ENCODE peak calls at places on chromosomes 3 and 15, in four cellular contexts. U is PC-3, Q is spleen, K is A549. J is an unnamed sample.
A peak's percentile ranks its signal among the peaks of the same experiment; 100 is the strongest.

GRCh38 chr3:126551066-126551838 is 7.5 kb downstream of the C3orf22 start:
- DNase-seq in Q (peak; percentile 62), K (no peak), U (no peak), J (peak; percentile 26)

GRCh38 chr15:32652178-32652577 is 10.7 kb downstream of the SCG5 start:
- DNase-seq in K (no peak), Q (no peak), U (peak; percentile 64), J (no peak)

GRCh38 chr3:127038923-127039581 is 56.1 kb downstream of the PLXNA1 start:
- DNase-seq in Q (peak; percentile 63), U (no peak), K (no peak), J (no peak)

GRCh38 chr3:27532931-27533607 is 48.9 kb upstream of the SLC4A7 start:
- DNase-seq in K (no peak), Q (no peak), U (no peak), J (no peak)

GRCh38 chr3:128504533-128504915 is 11.5 kb upstream of the GATA2 start:
- DNase-seq in K (no peak), Q (no peak), U (no peak), J (no peak)

GRCh38 chr3:175146258-175146657 is 287.1 kb downstream of the NAALADL2 start:
- DNase-seq in K (no peak), U (peak; percentile 50), Q (no peak), J (peak; percentile 34)

GRCh38 chr3:141792495-141792894 is 29.3 kb downstream of the GRK7 start:
- DNase-seq in Q (no peak), U (no peak), K (no peak), J (no peak)

GRCh38 chr3:13103416-13104058 is 30.3 kb upstream of the IQSEC1 start:
- DNase-seq in U (no peak), K (no peak), Q (peak; percentile 62), J (no peak)

GRCh38 chr15:92570391-92570790 is 85.2 kb downstream of the FAM174B start:
- DNase-seq in Q (no peak), U (no peak), K (no peak), J (no peak)

GRCh38 chr3:179321585-179322322 is 1.1 kb upstream of the ZNF639 start:
- DNase-seq in U (peak; percentile 55), K (peak; percentile 48), Q (no peak), J (peak; percentile 52)

GRCh38 chr15:89472785-89473256 is 23.6 kb downstream of the RHCG start:
- DNase-seq in U (peak; percentile 75), K (peak; percentile 78), Q (peak; percentile 83), J (peak; percentile 33)

GRCh38 chr3:129558076-129558771 is 15.2 kb downstream of the H1-8 start:
- DNase-seq in K (no peak), Q (no peak), U (no peak), J (no peak)

GRCh38 chr3:38738630-38739395 is 77.2 kb downstream of the SCN10A start:
- DNase-seq in U (peak; percentile 71), K (peak; percentile 42), Q (no peak), J (peak; percentile 19)

GRCh38 chr3:185658504-185658912 is 72.4 kb downstream of the SENP2 start:
- DNase-seq in U (peak; percentile 97), Q (no peak), K (peak; percentile 43), J (peak; percentile 100)

GRCh38 chr15:31307270-31308184 is 19.1 kb upstream of the KLF13 start:
- DNase-seq in K (no peak), U (no peak), Q (peak; percentile 67), J (no peak)

GRCh38 chr3:178741020-178741419 is 204.8 kb downstream of the KCNMB2 start:
- DNase-seq in U (no peak), K (no peak), Q (no peak), J (no peak)

GRCh38 chr3:17151598-17152373 is 267.0 kb downstream of the PLCL2 start:
- DNase-seq in K (no peak), U (no peak), Q (peak; percentile 90), J (no peak)

GRCh38 chr3:71968491-71968890 is 183.5 kb upstream of the PROK2 start:
- DNase-seq in Q (no peak), U (no peak), K (no peak), J (no peak)

GRCh38 chr15:45122719-45123118 is 7.0 kb downstream of the DUOXA1 start:
- DNase-seq in U (no peak), Q (no peak), K (no peak), J (no peak)

GRCh38 chr3:139944256-139944910 is 9.4 kb downstream of the CLSTN2 start:
- DNase-seq in U (no peak), K (no peak), Q (no peak), J (no peak)

GRCh38 chr15:32659340-32659831 is 17.9 kb downstream of the SCG5 start:
- DNase-seq in U (peak; percentile 91), K (peak; percentile 63), Q (no peak), J (peak; percentile 78)

GRCh38 chr3:15331606-15332404 is 581 bp downstream of the SH3BP5 start:
- DNase-seq in Q (peak; percentile 91), U (peak; percentile 24), K (no peak), J (no peak)

GRCh38 chr3:46660003-46660402 is 33.5 kb downstream of the ALS2CL start:
- DNase-seq in Q (no peak), U (peak; percentile 44), K (no peak), J (no peak)

GRCh38 chr3:171058058-171058457 is 31.5 kb upstream of the SLC2A2 start:
- DNase-seq in K (no peak), Q (no peak), U (peak; percentile 14), J (peak; percentile 80)

GRCh38 chr3:141391298-141392017 is 23.2 kb downstream of the ZBTB38 start:
- DNase-seq in Q (no peak), K (no peak), U (no peak), J (no peak)

GRCh38 chr15:31399544-31400171 is 73.0 kb downstream of the KLF13 start:
- DNase-seq in U (no peak), K (no peak), Q (no peak), J (no peak)

GRCh38 chr3:38581774-38582173 is 67.7 kb downstream of the SCN5A start:
- DNase-seq in K (no peak), U (no peak), Q (peak; percentile 50), J (no peak)

GRCh38 chr3:193872265-193872753 is 263.6 kb upstream of the HES1 start:
- DNase-seq in K (peak; percentile 77), U (peak; percentile 99), Q (no peak), J (peak; percentile 82)

DNA sequence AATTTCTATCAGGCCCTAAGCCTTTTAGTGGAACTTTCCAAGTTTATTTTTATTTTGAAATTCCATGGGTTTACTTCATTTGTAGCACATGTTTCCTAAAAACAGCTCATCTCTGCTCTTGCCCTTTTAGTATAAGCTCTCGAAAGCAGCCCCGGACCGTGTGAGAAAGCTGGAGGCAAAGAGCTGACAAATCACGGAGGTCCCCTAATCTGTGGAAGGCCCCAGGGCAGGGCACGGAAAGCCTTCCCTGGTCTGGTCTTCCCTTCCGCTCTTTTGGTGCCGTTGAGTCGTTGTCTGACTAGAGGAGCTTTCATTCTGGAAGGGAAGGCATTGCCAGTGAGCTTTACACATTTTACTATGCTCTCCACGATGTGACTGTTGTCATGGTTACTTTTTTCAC is 71.8 kb downstream of the CYP19A1 start:
- DNase-seq in U (no peak), K (no peak), Q (no peak), J (peak; percentile 13)
- H3K4me3 ChIP-seq in U (peak overlapping the region; percentile 76), K (no peak overlapping the region), Q (peak overlapping the region; percentile 32), J (peak overlapping the region; percentile 57)

GRCh38 chr3:25911525-25912295 is 121.8 kb downstream of the OXSM start:
- DNase-seq in K (no peak), Q (no peak), U (no peak), J (no peak)
- TF ChIP-seq CTCF in K (no peak), Q (no peak), U (no peak), J (no peak)

DNA sequence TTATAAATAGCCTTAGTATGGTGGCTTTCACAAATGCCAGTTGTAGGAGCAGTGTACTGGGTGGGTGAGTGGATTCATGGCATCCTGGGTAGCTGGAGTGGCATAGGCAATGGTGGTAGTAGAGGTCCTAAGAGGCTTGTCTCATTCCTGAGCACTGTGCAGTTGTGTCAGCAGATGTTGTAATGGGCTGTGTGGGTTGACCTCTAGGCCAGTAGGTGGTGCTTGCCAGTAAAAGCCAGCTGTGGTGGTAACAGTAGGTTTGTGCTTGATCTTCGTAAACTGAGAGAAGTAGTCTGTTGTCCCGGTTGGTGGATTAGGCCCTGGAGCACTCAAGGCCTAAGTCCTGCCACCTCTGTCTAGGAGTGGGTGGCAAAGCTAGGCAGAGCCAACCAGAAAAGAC is 149.7 kb upstream of the SUCLG2 start:
- DNase-seq in U (no peak), Q (no peak), K (no peak), J (no peak)
- H3K4me3 ChIP-seq in U (no peak overlapping the region), Q (no peak overlapping the region), K (no peak overlapping the region), J (no peak overlapping the region)

GRCh38 chr15:62903437-62903836 is 139.1 kb upstream of the TPM1 start:
- DNase-seq in K (no peak), Q (no peak), U (no peak), J (no peak)

GRCh38 chr15:62904511-62904910 is 138.0 kb upstream of the TPM1 start:
- DNase-seq in U (no peak), K (no peak), Q (no peak), J (no peak)

GRCh38 chr15:62901916-62902554 is 140.5 kb upstream of the TPM1 start:
- DNase-seq in Q (no peak), U (no peak), K (no peak), J (peak; percentile 59)

GRCh38 chr15:62902821-62903220 is 139.7 kb upstream of the TPM1 start:
- DNase-seq in U (no peak), K (no peak), Q (no peak), J (no peak)

DNA sequence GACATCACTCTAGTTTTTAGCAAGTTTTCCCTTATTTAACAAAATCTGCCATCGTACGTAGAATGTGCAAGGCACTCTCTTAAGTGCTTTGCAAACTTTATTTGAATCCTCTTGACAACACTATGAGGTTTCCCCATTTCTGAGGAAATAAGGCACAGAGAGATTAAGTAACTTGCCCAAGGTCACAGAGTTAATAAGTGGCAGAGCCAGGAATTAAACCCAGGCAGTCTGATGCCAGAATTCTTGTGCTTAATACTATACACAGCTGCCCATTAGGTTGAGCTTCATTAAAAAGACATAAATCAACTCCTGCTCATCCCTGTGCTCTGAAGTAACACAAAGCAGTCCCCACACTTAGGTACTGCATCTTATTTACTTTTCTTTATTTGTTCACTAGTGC is 138.5 kb upstream of the TPM1 start:
- DNase-seq in K (no peak), Q (no peak), U (no peak), J (no peak)
- TF ChIP-seq CTCF in K (no peak), Q (no peak), U (no peak), J (no peak)

GRCh38 chr3:109355625-109356441 is 18.5 kb upstream of the DPPA4 start:
- DNase-seq in K (no peak), Q (no peak), U (no peak), J (no peak)
- H3K4me3 ChIP-seq in K (no peak overlapping the region), Q (no peak overlapping the region), U (no peak overlapping the region), J (no peak overlapping the region)

DNA sequence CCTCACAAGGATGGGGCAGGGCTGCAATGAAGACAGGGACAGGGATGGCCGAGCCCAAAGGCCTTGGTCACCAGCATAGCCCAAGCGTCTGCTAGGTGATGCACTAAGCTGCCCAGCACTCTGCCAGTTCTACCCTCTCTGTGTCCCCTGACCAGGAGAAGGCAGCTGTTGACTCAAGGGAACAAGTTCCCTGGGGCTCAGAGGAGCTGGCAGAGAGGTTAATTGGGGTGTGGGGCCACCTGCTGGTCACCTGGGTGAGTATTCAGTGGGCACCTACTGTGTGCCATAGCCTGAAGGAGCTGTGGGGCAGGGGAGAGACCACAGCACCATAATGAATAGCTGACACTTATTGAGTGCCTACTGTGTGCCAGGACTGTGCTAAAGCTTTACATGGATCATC is 22.0 kb upstream of the DOCK3 start:
- DNase-seq in K (peak; percentile 18), Q (peak; percentile 82), U (peak; percentile 76), J (no peak)
- TF ChIP-seq CTCF in K (peak; percentile 24), Q (no peak), U (peak; percentile 81), J (peak; percentile 32)

J was measured in AG10803.